ENCODE peak calls at places on chromosomes 2 and 18, in five cellular contexts. L is HT1080; R is effector memory CD8-positive, alpha-beta T cell; U is NT2/D1; A is mesenchymal stem cell. G is an unnamed sample.

GRCh38 chr2:152409691-152410597 is 75.0 kb downstream of the FMNL2 start:
- DNase-seq in L (peak), R (no peak), U (no peak), A (no peak), G (no peak)

GRCh38 chr18:79343567-79344207 is 52.0 kb upstream of the NFATC1 start:
- DNase-seq in L (no peak), R (no peak), U (no peak), A (no peak), G (no peak)

GRCh38 chr2:222424281-222424728 is at the start of gene SGPP2:
- DNase-seq in L (no peak), R (no peak), U (no peak), A (no peak), G (no peak)

GRCh38 chr2:64913357-64913869 is 75.8 kb upstream of the SLC1A4 start:
- DNase-seq in L (no peak), R (no peak), U (peak), A (no peak), G (peak)

GRCh38 chr2:74548919-74549684 is 4.6 kb downstream of the LOXL3 start:
- DNase-seq in L (no peak), R (no peak), U (no peak), A (peak), G (peak)

GRCh38 chr18:60493066-60493465 is 120.5 kb upstream of the MC4R start:
- DNase-seq in L (no peak), R (no peak), U (peak), A (no peak), G (no peak)

GRCh38 chr2:122737429-122738077 is 982.1 kb downstream of the TSN start:
- DNase-seq in L (peak), R (no peak), U (no peak), A (peak), G (no peak)

GRCh38 chr2:42854207-42854818 is 61.9 kb upstream of the HAAO start:
- DNase-seq in L (no peak), R (no peak), U (no peak), A (peak), G (no peak)

GRCh38 chr2:217014298-217015116 is 154.6 kb upstream of the TNP1 start:
- DNase-seq in L (no peak), R (no peak), U (no peak), A (no peak), G (no peak)

GRCh38 chr2:13558368-13558767 is 841.6 kb downstream of the TRIB2 start:
- DNase-seq in L (peak), R (no peak), U (no peak), A (peak), G (peak)

GRCh38 chr2:159982842-159983785 is 79.3 kb downstream of the PLA2R1 start:
- DNase-seq in L (no peak), R (no peak), U (peak), A (peak), G (no peak)

GRCh38 chr2:96407041-96407918 is 71.7 kb downstream of the NCAPH start:
- DNase-seq in L (peak), R (peak), U (peak), A (peak), G (peak)

GRCh38 chr2:1745171-1746023 is 1.1 kb upstream of the PXDN start:
- DNase-seq in L (no peak), R (no peak), U (no peak), A (no peak), G (peak)

GRCh38 chr18:31206787-31207381 is 44.2 kb upstream of the DSC1 start:
- DNase-seq in L (peak), R (no peak), U (no peak), A (peak), G (peak)

GRCh38 chr2:197211881-197212342 is 98.7 kb downstream of the ANKRD44 start:
- DNase-seq in L (no peak), R (no peak), U (no peak), A (no peak), G (no peak)

GRCh38 chr2:215653344-215654015 is 217.6 kb upstream of the FN1 start:
- DNase-seq in L (no peak), R (no peak), U (no peak), A (peak), G (no peak)

GRCh38 chr2:11563784-11564666 is 30.2 kb downstream of the GREB1 start:
- DNase-seq in L (no peak), R (no peak), U (no peak), A (no peak), G (no peak)

GRCh38 chr2:136025057-136025973 is 39.9 kb upstream of the DARS1 start:
- DNase-seq in L (no peak), R (no peak), U (peak), A (peak), G (peak)

GRCh38 chr2:66428986-66429612 is 5.8 kb upstream of the MEIS1 start:
- DNase-seq in L (peak), R (no peak), U (no peak), A (peak), G (no peak)

GRCh38 chr2:233404227-233404626 is 49.9 kb downstream of the DGKD start:
- DNase-seq in L (peak), R (peak), U (peak), A (peak), G (no peak)

GRCh38 chr2:225042800-225043167 is 516 bp upstream of the DOCK10 start:
- DNase-seq in L (no peak), R (no peak), U (no peak), A (peak), G (no peak)

GRCh38 chr2:84849271-84849952 is 31.5 kb downstream of the TRABD2A start:
- DNase-seq in L (peak), R (peak), U (no peak), A (no peak), G (peak)

GRCh38 chr2:146041291-146041868 is 1521.5 kb upstream of the ZEB2 start:
- DNase-seq in L (no peak), R (no peak), U (no peak), A (no peak), G (no peak)

GRCh38 chr2:218394298-218395089 is 5.2 kb upstream of the CTDSP1 start:
- DNase-seq in L (no peak), R (no peak), U (no peak), A (no peak), G (no peak)

GRCh38 chr2:159989249-159989648 is 73.2 kb downstream of the PLA2R1 start:
- DNase-seq in L (no peak), R (no peak), U (no peak), A (no peak), G (no peak)

G was measured in islet precursor cell.